ENCODE peak calls at places on chromosome 14, in six cellular contexts. Z is CD14-positive monocyte; Q is endothelial cell; N is CD4-positive, alpha-beta T cell; Y is brain microvascular endothelial cell; G is lung. E is an unnamed sample.

GRCh38 chr14:38887696-38888095 is 215.3 kb downstream of the SEC23A start:
- DNase-seq in Q (no peak), Z (no peak), N (no peak), G (no peak), Y (no peak), E (no peak)

GRCh38 chr14:91438845-91439244 is 21.2 kb upstream of the CCDC88C start:
- DNase-seq in Q (no peak), N (no peak), G (no peak), Y (no peak), Z (no peak), E (no peak)

GRCh38 chr14:23052182-23052623 is 5.1 kb downstream of the CDH24 start:
- DNase-seq in N (no peak), Y (no peak), G (no peak), Q (no peak), Z (no peak), E (no peak)

GRCh38 chr14:84225243-84225642 is 1304.7 kb upstream of the FLRT2 start:
- DNase-seq in Z (no peak), G (peak), Y (no peak), N (no peak), Q (no peak), E (no peak)

GRCh38 chr14:51846631-51847488 is 13.6 kb upstream of the GNG2 start:
- DNase-seq in G (peak), Z (peak), N (peak), Y (peak), Q (peak), E (no peak)

GRCh38 chr14:55705651-55706340 is 125.8 kb downstream of the KTN1 start:
- DNase-seq in N (no peak), Y (no peak), Q (no peak), Z (no peak), G (peak), E (no peak)

GRCh38 chr14:41393512-41393911 is 213.2 kb upstream of the LRFN5 start:
- DNase-seq in Z (no peak), G (no peak), N (no peak), Y (no peak), Q (no peak), E (no peak)

GRCh38 chr14:52068741-52069616 is at the start of gene NID2:
- DNase-seq in N (no peak), Q (peak), G (peak), Z (no peak), Y (peak), E (no peak)

GRCh38 chr14:54207991-54208520 is 188.8 kb upstream of the CDKN3 start:
- DNase-seq in Q (no peak), Z (no peak), G (no peak), N (no peak), Y (no peak), E (no peak)

GRCh38 chr14:69891422-69891821 is 12.2 kb downstream of the SMOC1 start:
- DNase-seq in G (no peak), N (no peak), Z (no peak), Y (no peak), Q (no peak), E (no peak)

GRCh38 chr14:64800000-64800399 is 79.7 kb downstream of the SPTB start:
- DNase-seq in G (peak), Z (no peak), Y (peak), N (no peak), Q (peak), E (no peak)

GRCh38 chr14:88518592-88519512 is 36.0 kb downstream of the PTPN21 start:
- DNase-seq in Z (no peak), Q (no peak), Y (peak), G (no peak), N (no peak), E (no peak)

GRCh38 chr14:80974338-80975078 is 19.1 kb downstream of the TSHR start:
- DNase-seq in G (no peak), Z (no peak), N (no peak), Q (no peak), Y (no peak), E (no peak)

GRCh38 chr14:42869681-42870080 is 1263.0 kb downstream of the LRFN5 start:
- DNase-seq in Y (no peak), N (no peak), G (no peak), Z (no peak), Q (no peak), E (no peak)

GRCh38 chr14:104725772-104726548 is 1.9 kb downstream of the ADSS1 start:
- DNase-seq in Y (no peak), Z (no peak), N (no peak), G (no peak), Q (no peak), E (no peak)

GRCh38 chr14:75295061-75295461 is 16.4 kb downstream of the FOS start:
- DNase-seq in Z (no peak), Q (peak), N (no peak), Y (peak), G (peak), E (no peak)

GRCh38 chr14:61553730-61554641 is 141.3 kb upstream of the HIF1A start:
- DNase-seq in G (no peak), Q (no peak), Y (peak), Z (peak), N (no peak), E (peak)

GRCh38 chr14:101876539-101876938 is 87.8 kb upstream of the DYNC1H1 start:
- DNase-seq in Y (no peak), N (peak), Q (no peak), Z (peak), G (peak), E (peak)

GRCh38 chr14:24389266-24389855 is 9.4 kb upstream of the NYNRIN start:
- DNase-seq in Q (no peak), N (no peak), Z (no peak), Y (peak), G (no peak), E (no peak)

GRCh38 chr14:54488318-54488645 is 498 bp downstream of the GMFB start:
- DNase-seq in Q (no peak), Y (no peak), Z (no peak), N (no peak), G (no peak), E (no peak)

GRCh38 chr14:84959796-84960515 is 570.0 kb upstream of the FLRT2 start:
- DNase-seq in Q (no peak), G (no peak), Y (no peak), N (no peak), Z (no peak), E (no peak)

GRCh38 chr14:103748539-103748867 is 32.9 kb downstream of the ZFYVE21 start:
- DNase-seq in Q (no peak), G (no peak), N (peak), Y (no peak), Z (no peak), E (no peak)

GRCh38 chr14:72796935-72797334 is 97.0 kb downstream of the DPF3 start:
- DNase-seq in N (no peak), Y (no peak), Z (no peak), Q (no peak), G (no peak), E (no peak)

GRCh38 chr14:92922155-92922735 is 705 bp upstream of the CHGA start:
- DNase-seq in Z (no peak), G (no peak), Q (no peak), Y (no peak), N (no peak), E (no peak)

GRCh38 chr14:42027271-42027670 is 420.6 kb downstream of the LRFN5 start:
- DNase-seq in Z (no peak), N (no peak), Q (no peak), Y (no peak), G (no peak), E (no peak)

GRCh38 chr14:100056964-100057817 is 8.0 kb upstream of the EVL start:
- DNase-seq in G (no peak), Z (no peak), Y (peak), Q (no peak), N (no peak), E (no peak)
- TF ChIP-seq CTCF in G (peak), Z (peak), Y (peak), Q (no peak), N (peak), E (no peak)

GRCh38 chr14:106842687-106843086 is 1316.3 kb downstream of the TMEM121 start:
- DNase-seq in Z (no peak), Q (no peak), G (no peak), N (no peak), Y (no peak), E (no peak)
- TF ChIP-seq CTCF in Z (peak), Q (no peak), G (no peak), N (peak), Y (peak), E (no peak)

GRCh38 chr14:78762331-78762730 is 592.2 kb downstream of the NRXN3 start:
- DNase-seq in G (no peak), N (no peak), Q (no peak), Z (no peak), Y (no peak), E (no peak)

GRCh38 chr14:78763746-78764145 is 593.6 kb downstream of the NRXN3 start:
- DNase-seq in Y (no peak), Z (no peak), G (no peak), N (no peak), Q (no peak), E (no peak)

GRCh38 chr14:78754059-78754458 is 583.9 kb downstream of the NRXN3 start:
- DNase-seq in Y (no peak), G (no peak), Q (no peak), N (no peak), Z (no peak), E (no peak)

GRCh38 chr14:78752789-78753188 is 582.6 kb downstream of the NRXN3 start:
- DNase-seq in N (no peak), Q (no peak), G (no peak), Y (no peak), Z (no peak), E (no peak)

GRCh38 chr14:78758333-78758732 is 588.2 kb downstream of the NRXN3 start:
- DNase-seq in Y (peak), Z (no peak), G (no peak), Q (peak), N (no peak), E (no peak)
- TF ChIP-seq CTCF in Y (peak), Z (no peak), G (no peak), Q (peak), N (no peak), E (no peak)

GRCh38 chr14:68497016-68497415 is 295.9 kb downstream of the ZFP36L1 start:
- DNase-seq in N (no peak), Q (no peak), Y (no peak), Z (no peak), G (no peak), E (no peak)

GRCh38 chr14:68492889-68493288 is 300.0 kb downstream of the ZFP36L1 start:
- DNase-seq in Z (no peak), N (no peak), Q (no peak), Y (no peak), G (no peak), E (no peak)

GRCh38 chr14:68495638-68496114 is 297.2 kb downstream of the ZFP36L1 start:
- DNase-seq in Q (no peak), Z (no peak), N (no peak), G (no peak), Y (no peak), E (no peak)

GRCh38 chr14:68491793-68492192 is 301.1 kb downstream of the ZFP36L1 start:
- DNase-seq in N (no peak), G (no peak), Y (no peak), Q (no peak), Z (no peak), E (no peak)

GRCh38 chr14:68495101-68495637 is 297.7 kb downstream of the ZFP36L1 start:
- DNase-seq in G (no peak), N (no peak), Q (peak), Y (no peak), Z (no peak), E (no peak)
- TF ChIP-seq CTCF in G (no peak), N (no peak), Q (no peak), Y (no peak), Z (no peak), E (no peak)

GRCh38 chr14:90274019-90274418 is 17.7 kb downstream of the PSMC1 start:
- DNase-seq in N (no peak), Z (no peak), Q (no peak), Y (no peak), G (no peak), E (no peak)
- TF ChIP-seq CTCF in N (no peak), Z (no peak), Q (no peak), Y (peak), G (no peak), E (no peak)

E was measured in omental fat pad.